ENCODE peak calls at places on chromosomes 12 and 14, in four cellular contexts. S is fibroblast of lung, R is endothelial cell of umbilical vein, O is neural progenitor cell. M is an unnamed sample.

GRCh38 chr14:67393689-67394088 is 18.3 kb downstream of the PLEK2 start:
- DNase-seq in R (no peak), O (no peak), S (no peak), M (no peak)

GRCh38 chr12:132323171-132324010 is 6.0 kb downstream of the GALNT9 start:
- DNase-seq in S (no peak), O (no peak), R (no peak), M (peak)

GRCh38 chr12:6280053-6280469 is 30.4 kb upstream of the PLEKHG6 start:
- DNase-seq in S (peak), R (peak), O (no peak), M (peak)

GRCh38 chr14:65658202-65658601 is 245.7 kb downstream of the FUT8 start:
- DNase-seq in S (peak), R (no peak), O (no peak), M (no peak)

GRCh38 chr12:104720346-104721064 is 237.6 kb downstream of the SLC41A2 start:
- DNase-seq in S (peak), R (peak), O (no peak), M (no peak)

GRCh38 chr12:4168041-4168440 is 105.5 kb upstream of the CCND2 start:
- DNase-seq in S (no peak), O (peak), R (no peak), M (no peak)

GRCh38 chr14:103074699-103075341 is 9.2 kb upstream of the LBHD2 start:
- DNase-seq in R (no peak), O (no peak), S (no peak), M (no peak)

GRCh38 chr12:123118397-123118945 is 32.4 kb downstream of the PITPNM2 start:
- DNase-seq in S (peak), R (no peak), O (no peak), M (no peak)

GRCh38 chr12:24911284-24911791 is 37.6 kb downstream of the BCAT1 start:
- DNase-seq in S (peak), R (peak), O (no peak), M (peak)

GRCh38 chr14:29243355-29243754 is 476.8 kb downstream of the FOXG1 start:
- DNase-seq in O (no peak), S (peak), R (peak), M (no peak)

GRCh38 chr14:22598896-22599244 is 770 bp downstream of the ABHD4 start:
- DNase-seq in O (peak), S (peak), R (peak), M (peak)

GRCh38 chr12:20492251-20492728 is 124.0 kb downstream of the PDE3A start:
- DNase-seq in O (no peak), R (peak), S (peak), M (no peak)

GRCh38 chr12:50186667-50187066 is 19.5 kb upstream of the CERS5 start:
- DNase-seq in R (peak), O (no peak), S (no peak), M (peak)

GRCh38 chr12:113236539-113237354 is 15.5 kb downstream of the TPCN1 start:
- DNase-seq in S (no peak), O (no peak), R (no peak), M (no peak)

GRCh38 chr14:24032727-24033418 is 18.9 kb upstream of the CARMIL3 start:
- DNase-seq in R (no peak), S (peak), O (no peak), M (peak)

GRCh38 chr12:87820524-87821194 is 208.5 kb downstream of the C12orf50 start:
- DNase-seq in O (no peak), R (no peak), S (peak), M (peak)

GRCh38 chr14:91947196-91948184 is at the start of gene FBLN5:
- DNase-seq in R (peak), O (peak), S (peak), M (peak)

GRCh38 chr12:103249614-103250013 is 246.2 kb downstream of the C12orf42 start:
- DNase-seq in R (no peak), O (no peak), S (no peak), M (no peak)

GRCh38 chr12:99393763-99394162 is 253.8 kb upstream of the GARIN6 start:
- DNase-seq in R (no peak), S (no peak), O (no peak), M (no peak)

GRCh38 chr14:36579573-36580140 is 2.8 kb downstream of the NKX2-8 start:
- DNase-seq in R (no peak), O (peak), S (no peak), M (no peak)

DNA sequence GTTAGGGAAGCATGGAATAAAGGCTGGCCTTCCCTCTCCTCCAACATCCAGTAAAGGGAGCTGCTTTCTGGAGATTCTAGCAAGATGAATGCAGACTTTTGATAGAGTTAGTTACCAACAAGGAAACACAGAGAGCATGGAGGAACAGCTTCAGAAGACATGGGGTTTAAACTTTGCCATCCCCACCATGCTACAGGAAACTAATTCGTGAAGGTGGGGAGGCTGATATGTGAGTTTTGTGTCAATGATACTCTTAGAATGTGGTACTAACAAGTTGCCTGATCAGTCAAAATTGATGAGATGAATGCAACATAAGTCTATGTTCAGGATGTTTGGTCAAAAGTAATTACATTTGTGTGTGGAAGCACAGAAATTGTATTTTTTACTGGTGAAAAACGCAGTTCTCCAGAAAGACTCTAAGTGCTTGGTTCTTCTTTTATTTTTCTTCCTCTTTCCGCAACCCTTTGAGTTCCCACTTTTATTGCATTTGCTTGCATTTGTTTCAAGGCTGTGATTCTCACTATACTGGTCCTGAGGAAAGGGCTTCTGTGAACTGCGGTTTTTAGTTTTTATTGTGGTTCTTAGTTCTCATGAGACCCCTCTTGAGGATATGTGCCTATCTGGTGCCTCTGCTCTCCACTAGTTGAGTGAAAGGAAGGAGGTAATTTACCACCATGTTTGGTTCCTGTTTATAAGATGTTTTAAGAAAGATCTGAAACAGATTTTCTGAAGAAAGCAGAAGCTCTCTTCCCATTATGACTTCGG is at the start of gene CLEC4A:
- DNase-seq in O (no peak), R (no peak), S (no peak), M (no peak)
- H3K9ac ChIP-seq in O (no peak), R (no peak), S (no peak), M (no peak)

DNA sequence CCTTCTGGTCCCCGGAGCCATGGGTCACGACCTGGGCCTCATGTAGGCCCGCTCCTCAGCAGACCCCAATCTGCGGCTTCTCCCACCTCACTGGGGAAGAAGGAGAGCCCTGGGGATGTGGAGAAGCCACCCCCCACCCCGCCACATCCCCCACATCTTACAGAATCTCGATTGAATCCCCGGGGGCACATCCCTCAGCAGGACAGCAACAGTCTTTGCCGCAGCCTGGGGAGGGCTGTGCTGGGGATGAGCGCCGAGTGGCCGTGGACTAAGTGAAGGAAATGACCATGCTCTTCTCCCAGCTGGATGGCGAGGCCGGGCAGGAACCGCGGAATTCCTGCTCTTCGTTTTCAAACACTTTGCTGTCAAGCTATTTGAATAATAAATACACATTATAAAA is 169.0 kb upstream of the RTL1 start:
- DNase-seq in S (peak), R (no peak), O (no peak), M (peak)
- H3K9ac ChIP-seq in S (no peak), R (peak), O (no peak), M (no peak)

DNA sequence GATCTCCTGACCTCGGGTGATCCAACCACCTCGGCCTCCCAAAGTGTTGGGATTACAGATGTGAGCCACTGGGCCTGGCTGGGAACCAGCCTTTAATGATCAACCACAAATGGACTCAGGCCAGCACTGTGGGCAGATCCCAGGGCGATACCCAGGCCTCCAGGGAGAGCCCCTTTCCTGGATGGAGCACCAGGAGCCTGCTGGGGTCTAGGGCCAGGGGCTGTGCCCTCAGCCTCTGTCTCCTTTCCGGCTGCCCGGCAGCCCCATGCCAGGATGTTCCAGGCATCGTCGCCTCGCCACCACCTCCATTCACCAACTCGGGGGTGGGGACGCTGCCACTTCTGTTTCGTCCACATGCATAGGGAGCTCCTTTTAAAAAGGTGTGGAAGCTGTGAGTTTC is 2.3 kb downstream of the ADGRD1 start:
- DNase-seq in R (no peak), S (no peak), O (no peak), M (no peak)
- H3K9ac ChIP-seq in R (no peak), S (no peak), O (no peak), M (no peak)

GRCh38 chr14:54312166-54312801 is 84.5 kb upstream of the CDKN3 start:
- DNase-seq in R (peak), S (peak), O (no peak), M (peak)
- H3K9ac ChIP-seq in R (no peak), S (no peak), O (no peak), M (no peak)

DNA sequence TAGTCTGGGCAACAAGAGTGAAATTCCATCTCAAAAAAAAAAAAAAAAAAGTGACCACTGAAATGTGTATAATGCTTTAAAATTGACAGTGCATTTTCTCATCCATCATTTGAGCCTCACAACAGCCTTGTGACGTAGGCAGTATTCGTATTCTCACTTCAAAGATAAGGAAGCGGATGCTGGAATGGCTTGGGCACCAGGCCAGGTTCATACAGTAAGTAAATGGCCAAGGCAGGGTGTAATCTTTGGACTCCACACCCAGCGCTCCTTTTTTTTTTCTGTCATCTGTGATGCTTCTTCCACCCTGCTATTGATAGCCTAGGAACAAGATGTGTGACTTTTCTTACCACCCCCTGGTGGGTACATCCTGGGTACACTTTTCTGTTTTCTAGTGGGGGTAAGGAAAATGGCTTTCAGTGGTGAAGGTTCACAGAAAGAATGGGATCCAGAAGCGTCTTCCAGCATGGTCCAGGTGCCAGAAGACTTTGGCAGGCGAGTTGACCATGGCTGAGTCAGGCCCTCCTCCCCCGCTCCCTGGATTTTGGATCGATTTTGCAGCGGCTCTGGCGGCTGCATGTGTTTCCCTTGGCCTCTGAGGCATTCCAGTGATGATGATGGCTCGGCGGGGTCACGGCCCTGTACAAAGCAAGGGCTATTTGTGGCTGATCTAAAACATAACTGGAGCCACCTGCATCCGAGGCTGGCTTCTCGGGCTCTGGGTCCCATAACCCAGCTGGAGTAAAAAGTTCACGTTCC is 110.6 kb downstream of the CACNA1C start:
- DNase-seq in R (no peak), O (no peak), S (peak), M (peak)
- H3K9ac ChIP-seq in R (no peak), O (no peak), S (no peak), M (no peak)

M was measured in adipocyte.